ENCODE peak calls at places on chromosomes 1 and 21, in ten cellular contexts. Q, N, H, I, O, V, Y, D, P and C are unnamed samples.
A peak's percentile ranks its signal among the peaks of the same experiment; 100 is the strongest.

GRCh38 chr1:243837907-243838546 is 12.0 kb downstream of the AKT3 start:
- DNase-seq in H (no peak), P (no peak), I (no peak), V (no peak), N (no peak), D (no peak), Y (peak; percentile 53), O (no peak), Q (no peak), C (no peak)

GRCh38 chr1:31781138-31782065 is 17.3 kb upstream of the ADGRB2 start:
- DNase-seq in Y (no peak), P (no peak), I (no peak), N (no peak), Q (no peak), O (no peak), D (no peak), H (no peak), V (no peak), C (no peak)

GRCh38 chr1:6464514-6464836 is 1.5 kb downstream of the TNFRSF25 start:
- DNase-seq in D (no peak), N (no peak), Q (no peak), V (peak; percentile 75), Y (peak; percentile 25), I (peak; percentile 79), P (no peak), H (no peak), O (peak; percentile 77), C (no peak)

GRCh38 chr1:104132386-104132973 is 382.8 kb downstream of the AMY1C start:
- DNase-seq in D (no peak), N (peak; percentile 10), O (no peak), Y (no peak), H (no peak), P (peak; percentile 11), I (no peak), V (no peak), Q (peak; percentile 5), C (no peak)

GRCh38 chr21:46097826-46098286 is at the start of gene COL6A2:
- DNase-seq in P (peak; percentile 59), H (peak; percentile 85), V (peak; percentile 64), I (peak; percentile 75), Q (peak; percentile 67), O (peak; percentile 62), Y (peak; percentile 27), D (peak; percentile 65), N (peak; percentile 58), C (peak; percentile 62)

GRCh38 chr1:151968058-151968457 is 25.6 kb downstream of the S100A10 start:
- DNase-seq in Q (peak; percentile 55), Y (peak; percentile 73), I (no peak), N (peak; percentile 76), O (peak; percentile 76), V (peak; percentile 36), D (no peak), H (no peak), P (peak; percentile 75), C (no peak)

GRCh38 chr1:180211860-180212229 is 18.2 kb upstream of the LHX4 start:
- DNase-seq in Q (no peak), O (no peak), I (no peak), V (no peak), D (no peak), H (no peak), Y (no peak), N (no peak), P (no peak), C (no peak)

GRCh38 chr21:33841561-33841960 is 74.0 kb downstream of the ATP5PO start:
- DNase-seq in O (no peak), P (no peak), I (no peak), V (no peak), N (no peak), Y (no peak), H (no peak), Q (no peak), D (no peak), C (no peak)

GRCh38 chr1:26991310-26992116 is 2.0 kb upstream of the TRNP1 start:
- DNase-seq in V (no peak), H (no peak), D (no peak), Y (no peak), N (no peak), P (no peak), Q (no peak), O (no peak), I (no peak), C (no peak)

GRCh38 chr1:11800756-11801433 is 4.9 kb downstream of the MTHFR start:
- DNase-seq in Q (no peak), N (no peak), H (peak; percentile 59), V (no peak), O (no peak), P (no peak), Y (no peak), I (no peak), D (no peak), C (no peak)

GRCh38 chr1:8509579-8509978 is 191.7 kb downstream of the SLC45A1 start:
- DNase-seq in Q (no peak), P (no peak), N (no peak), V (no peak), D (no peak), Y (no peak), H (no peak), O (no peak), I (no peak), C (no peak)

GRCh38 chr1:8506995-8507615 is 189.2 kb downstream of the SLC45A1 start:
- DNase-seq in O (no peak), P (peak; percentile 15), H (no peak), Q (no peak), D (no peak), V (no peak), I (no peak), N (no peak), Y (no peak), C (no peak)

GRCh38 chr1:8512504-8512903 is 194.6 kb downstream of the SLC45A1 start:
- DNase-seq in N (no peak), Q (no peak), I (no peak), Y (no peak), D (no peak), P (no peak), V (no peak), O (no peak), H (no peak), C (no peak)

GRCh38 chr1:8506447-8506846 is 188.5 kb downstream of the SLC45A1 start:
- DNase-seq in Y (no peak), Q (no peak), V (no peak), I (no peak), P (no peak), N (no peak), D (no peak), O (no peak), H (no peak), C (no peak)

DNA sequence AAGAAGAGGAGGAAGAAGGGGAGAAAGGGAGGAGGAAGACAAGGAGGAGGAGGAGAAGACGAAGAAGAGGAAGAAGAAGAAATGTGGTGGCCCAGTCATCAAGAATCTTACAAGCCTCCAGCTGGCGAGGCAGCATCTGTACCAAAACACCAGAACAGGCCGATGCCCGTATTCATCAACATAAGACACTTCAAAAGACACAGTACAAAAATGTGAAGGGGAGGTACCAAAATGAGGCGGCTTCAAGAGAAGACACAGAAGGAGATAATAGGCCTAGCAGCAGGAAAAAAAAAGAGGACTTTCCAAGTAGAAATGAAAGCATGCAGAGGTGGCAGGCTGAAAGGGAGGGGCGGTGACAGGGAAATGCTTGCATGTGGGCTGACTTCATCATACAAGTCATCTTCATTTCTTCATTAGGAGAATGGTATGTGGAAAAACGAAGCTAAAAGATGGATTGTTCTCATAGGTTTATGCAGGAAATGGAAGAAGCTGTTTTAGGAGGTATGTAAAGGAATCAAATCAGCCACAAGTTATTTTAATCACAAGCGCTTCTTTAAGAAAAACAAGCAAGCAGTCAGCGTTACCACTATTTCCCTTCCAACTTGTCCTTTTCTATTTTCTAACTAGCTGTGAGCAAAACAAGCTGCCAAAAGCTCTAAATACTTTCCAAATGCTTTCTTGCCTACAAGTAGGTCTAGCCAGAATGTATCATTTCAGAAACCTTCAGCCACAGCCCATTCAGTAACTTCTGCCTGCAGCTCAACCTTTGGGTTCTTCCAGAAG is 192.3 kb downstream of the SLC45A1 start:
- DNase-seq in Q (peak; percentile 86), H (no peak), P (peak; percentile 89), D (no peak), Y (peak; percentile 44), N (peak; percentile 77), I (no peak), V (no peak), O (no peak), C (no peak)
- H3K4me3 ChIP-seq in Q (peak overlapping the region; percentile 4), H (peak overlapping the region; percentile 15), P (peak overlapping the region; percentile 15), D (peak overlapping the region; percentile 26), Y (no peak overlapping the region), N (peak overlapping the region; percentile 21), I (peak overlapping the region; percentile 16), V (no peak overlapping the region), O (no peak overlapping the region), C (peak overlapping the region; percentile 46)

GRCh38 chr1:2232916-2233438 is 4.9 kb downstream of the SKI start:
- DNase-seq in H (no peak), Q (no peak), V (no peak), P (no peak), D (no peak), I (no peak), N (peak; percentile 15), Y (no peak), O (no peak), C (no peak)
- H3K4me3 ChIP-seq in H (peak overlapping the region; percentile 59), Q (peak overlapping the region; percentile 88), V (peak overlapping the region; percentile 84), P (peak overlapping the region; percentile 80), D (peak overlapping the region; percentile 71), I (peak overlapping the region; percentile 78), N (peak overlapping the region; percentile 89), Y (peak overlapping the region; percentile 90), O (peak overlapping the region; percentile 90), C (peak overlapping the region; percentile 84)

GRCh38 chr1:9904571-9904970 is 5.5 kb downstream of the CTNNBIP1 start:
- DNase-seq in H (no peak), N (no peak), P (peak; percentile 57), D (no peak), I (no peak), Y (no peak), V (no peak), Q (no peak), O (no peak), C (no peak)

GRCh38 chr1:9903801-9904527 is 6.1 kb downstream of the CTNNBIP1 start:
- DNase-seq in Y (no peak), H (no peak), Q (no peak), V (no peak), P (no peak), N (no peak), D (no peak), O (no peak), I (no peak), C (no peak)

GRCh38 chr1:9901148-9902059 is 8.7 kb downstream of the CTNNBIP1 start:
- DNase-seq in N (no peak), D (no peak), H (no peak), P (no peak), Q (no peak), I (peak; percentile 75), O (peak; percentile 67), Y (no peak), V (peak; percentile 55), C (no peak)

GRCh38 chr1:9902060-9902452 is 8.0 kb downstream of the CTNNBIP1 start:
- DNase-seq in N (no peak), O (no peak), H (no peak), I (no peak), Y (no peak), D (no peak), P (no peak), V (no peak), Q (no peak), C (no peak)

GRCh38 chr1:9900142-9901043 is 9.7 kb downstream of the CTNNBIP1 start:
- DNase-seq in Y (no peak), O (peak; percentile 80), H (no peak), V (peak; percentile 85), I (peak; percentile 79), N (no peak), Q (no peak), P (no peak), D (peak; percentile 44), C (peak; percentile 86)
- H3K4me3 ChIP-seq in Y (no peak overlapping the region), O (no peak overlapping the region), H (no peak overlapping the region), V (peak overlapping the region; percentile 11), I (peak overlapping the region; percentile 66), N (no peak overlapping the region), Q (no peak overlapping the region), P (no peak overlapping the region), D (peak overlapping the region; percentile 28), C (peak overlapping the region; percentile 19)

GRCh38 chr1:172790245-172790644 is 131.3 kb downstream of the FASLG start:
- DNase-seq in P (peak; percentile 51), O (no peak), H (no peak), D (no peak), N (no peak), Q (no peak), I (no peak), Y (no peak), V (no peak), C (no peak)
- H3K4me3 ChIP-seq in P (no peak overlapping the region), O (no peak overlapping the region), H (no peak overlapping the region), D (no peak overlapping the region), N (no peak overlapping the region), Q (no peak overlapping the region), I (no peak overlapping the region), Y (no peak overlapping the region), V (no peak overlapping the region), C (no peak overlapping the region)